ENCODE peak calls at places on chromosomes 1 and 21, in four cellular contexts. One of them, this sample, is unnamed.
A peak's percentile ranks its signal among the peaks of the same experiment; 100 is the strongest.

GRCh38 chr1:54323324-54323739 is 82.9 kb downstream of the SSBP3 start:
- DNase-seq in anterior cingulate cortex: no peak
- DNase-seq in NCI-H1417: no peak
- DNase-seq in A549: no peak
- DNase-seq in this sample: no peak

GRCh38 chr21:37845535-37845934 is 70.7 kb downstream of the KCNJ6 start:
- DNase-seq in anterior cingulate cortex: no peak
- DNase-seq in NCI-H1417: peak; percentile 84
- DNase-seq in A549: no peak
- DNase-seq in this sample: no peak

GRCh38 chr1:244731651-244732050 is 78.7 kb downstream of the DESI2 start:
- DNase-seq in anterior cingulate cortex: no peak
- DNase-seq in NCI-H1417: no peak
- DNase-seq in A549: no peak
- DNase-seq in this sample: no peak

GRCh38 chr1:156258859-156259258 is 11.0 kb upstream of the PAQR6 start:
- DNase-seq in anterior cingulate cortex: no peak
- DNase-seq in NCI-H1417: no peak
- DNase-seq in A549: no peak
- DNase-seq in this sample: no peak

GRCh38 chr21:26140185-26140584 is 30.4 kb downstream of the APP start:
- DNase-seq in anterior cingulate cortex: no peak
- DNase-seq in NCI-H1417: peak; percentile 25
- DNase-seq in A549: peak; percentile 93
- DNase-seq in this sample: no peak

GRCh38 chr1:8390707-8391106 is 72.8 kb downstream of the SLC45A1 start:
- DNase-seq in anterior cingulate cortex: no peak
- DNase-seq in NCI-H1417: no peak
- DNase-seq in A549: no peak
- DNase-seq in this sample: no peak

GRCh38 chr1:89285715-89286380 is 13.2 kb upstream of the GBP5 start:
- DNase-seq in anterior cingulate cortex: no peak
- DNase-seq in NCI-H1417: no peak
- DNase-seq in A549: no peak
- DNase-seq in this sample: no peak

GRCh38 chr1:225424562-225425210 is 3.2 kb downstream of the LBR start:
- DNase-seq in anterior cingulate cortex: no peak
- DNase-seq in NCI-H1417: no peak
- DNase-seq in A549: no peak
- DNase-seq in this sample: no peak

GRCh38 chr1:202213361-202214088 is 19.9 kb downstream of the LGR6 start:
- DNase-seq in anterior cingulate cortex: no peak
- DNase-seq in NCI-H1417: no peak
- DNase-seq in A549: peak; percentile 59
- DNase-seq in this sample: no peak

GRCh38 chr1:152029144-152029936 is 7.5 kb downstream of the S100A11 start:
- DNase-seq in anterior cingulate cortex: no peak
- DNase-seq in NCI-H1417: no peak
- DNase-seq in A549: no peak
- DNase-seq in this sample: no peak

GRCh38 chr1:153251562-153251961 is 7.9 kb upstream of the LORICRIN start:
- DNase-seq in anterior cingulate cortex: no peak
- DNase-seq in NCI-H1417: no peak
- DNase-seq in A549: no peak
- DNase-seq in this sample: no peak

GRCh38 chr1:1262759-1263158 is 10.9 kb downstream of the UBE2J2 start:
- DNase-seq in anterior cingulate cortex: no peak
- DNase-seq in NCI-H1417: no peak
- DNase-seq in A549: no peak
- DNase-seq in this sample: no peak

GRCh38 chr1:248786106-248786665 is 30.6 kb upstream of the LYPD8 start:
- DNase-seq in anterior cingulate cortex: no peak
- DNase-seq in NCI-H1417: no peak
- DNase-seq in A549: peak; percentile 39
- DNase-seq in this sample: no peak

GRCh38 chr1:44489481-44489880 is 84.4 kb downstream of the RNF220 start:
- DNase-seq in anterior cingulate cortex: no peak
- DNase-seq in NCI-H1417: no peak
- DNase-seq in A549: no peak
- DNase-seq in this sample: no peak

GRCh38 chr1:9251501-9251900 is 16.9 kb downstream of the H6PD start:
- DNase-seq in anterior cingulate cortex: no peak
- DNase-seq in NCI-H1417: no peak
- DNase-seq in A549: no peak
- DNase-seq in this sample: no peak

GRCh38 chr21:26719750-26720149 is 125.5 kb downstream of the ADAMTS1 start:
- DNase-seq in anterior cingulate cortex: no peak
- DNase-seq in NCI-H1417: peak; percentile 37
- DNase-seq in A549: no peak
- DNase-seq in this sample: no peak

GRCh38 chr1:41547781-41548560 is 63.5 kb upstream of the EDN2 start:
- DNase-seq in anterior cingulate cortex: no peak
- DNase-seq in NCI-H1417: no peak
- DNase-seq in A549: no peak
- DNase-seq in this sample: no peak

GRCh38 chr1:13888351-13888996 is 188.5 kb downstream of the PRDM2 start:
- DNase-seq in anterior cingulate cortex: no peak
- DNase-seq in NCI-H1417: no peak
- DNase-seq in A549: no peak
- DNase-seq in this sample: no peak

GRCh38 chr1:158149175-158149574 is 31.5 kb upstream of the CD1D start:
- DNase-seq in anterior cingulate cortex: no peak
- DNase-seq in NCI-H1417: no peak
- DNase-seq in A549: no peak
- DNase-seq in this sample: no peak

GRCh38 chr1:203534526-203534925 is 40.6 kb downstream of the OPTC start:
- DNase-seq in anterior cingulate cortex: no peak
- DNase-seq in NCI-H1417: no peak
- DNase-seq in A549: peak; percentile 71
- DNase-seq in this sample: no peak

GRCh38 chr1:966135-966602 is at the start of gene PLEKHN1:
- DNase-seq in anterior cingulate cortex: no peak
- DNase-seq in NCI-H1417: no peak
- DNase-seq in A549: peak; percentile 59
- DNase-seq in this sample: no peak

GRCh38 chr21:32702702-32703101 is 25.1 kb downstream of the SYNJ1 start:
- DNase-seq in anterior cingulate cortex: no peak
- DNase-seq in NCI-H1417: peak; percentile 10
- DNase-seq in A549: peak; percentile 0
- DNase-seq in this sample: no peak

GRCh38 chr1:63368131-63368530 is 704 bp downstream of the ALG6 start:
- DNase-seq in anterior cingulate cortex: no peak
- DNase-seq in NCI-H1417: no peak
- DNase-seq in A549: no peak
- DNase-seq in this sample: no peak

GRCh38 chr1:182957902-182958395 is 5.0 kb upstream of the SHCBP1L start:
- DNase-seq in anterior cingulate cortex: no peak
- DNase-seq in NCI-H1417: no peak
- DNase-seq in A549: no peak
- DNase-seq in this sample: no peak

GRCh38 chr1:34695580-34695979 is 59.3 kb upstream of the GJB5 start:
- DNase-seq in anterior cingulate cortex: no peak
- DNase-seq in NCI-H1417: peak; percentile 41
- DNase-seq in A549: no peak
- DNase-seq in this sample: no peak

GRCh38 chr21:36385909-36386642 is 884 bp downstream of the CHAF1B start:
- DNase-seq in anterior cingulate cortex: no peak
- DNase-seq in NCI-H1417: no peak
- DNase-seq in A549: no peak
- DNase-seq in this sample: no peak

GRCh38 chr1:210321552-210321951 is 7.2 kb upstream of the HHAT start:
- DNase-seq in anterior cingulate cortex: no peak
- DNase-seq in NCI-H1417: peak; percentile 85
- DNase-seq in A549: no peak
- DNase-seq in this sample: no peak

GRCh38 chr1:226121587-226122400 is 59.3 kb downstream of the H3-3A start:
- DNase-seq in anterior cingulate cortex: no peak
- DNase-seq in NCI-H1417: peak; percentile 93
- DNase-seq in A549: peak; percentile 67
- DNase-seq in this sample: peak; percentile 74

GRCh38 chr1:210364479-210364878 is 35.8 kb downstream of the HHAT start:
- DNase-seq in anterior cingulate cortex: no peak
- DNase-seq in NCI-H1417: no peak
- DNase-seq in A549: no peak
- DNase-seq in this sample: peak; percentile 71

GRCh38 chr1:100860397-100860991 is 34.1 kb downstream of the EXTL2 start:
- DNase-seq in anterior cingulate cortex: no peak
- DNase-seq in NCI-H1417: no peak
- DNase-seq in A549: no peak
- DNase-seq in this sample: no peak

GRCh38 chr1:47764461-47765046 is 232.6 kb downstream of the TRABD2B start:
- DNase-seq in anterior cingulate cortex: no peak
- DNase-seq in NCI-H1417: no peak
- DNase-seq in A549: no peak
- DNase-seq in this sample: no peak

GRCh38 chr1:16375521-16376359 is 8.7 kb downstream of the SZRD1 start:
- DNase-seq in anterior cingulate cortex: no peak
- DNase-seq in NCI-H1417: peak; percentile 56
- DNase-seq in A549: no peak
- DNase-seq in this sample: no peak

This sample was measured in head of caudate nucleus.